ENCODE peak calls at places on chromosome 4, in five cellular contexts. One of them, this sample, is unnamed.

GRCh38 chr4:42142586-42142985 is 9.9 kb downstream of the BEND4 start:
- DNase-seq in activated CD8-positive, alpha-beta memory T cell treated with anti-CD3 and anti-CD28 coated beads for 48 hours: no peak
- DNase-seq in AG08395: no peak
- DNase-seq in occipital lobe: no peak
- DNase-seq in pulmonary artery endothelial cell: no peak
- DNase-seq in this sample: no peak

GRCh38 chr4:149709640-149710039 is 106.0 kb downstream of the IQCM start:
- DNase-seq in activated CD8-positive, alpha-beta memory T cell treated with anti-CD3 and anti-CD28 coated beads for 48 hours: no peak
- DNase-seq in occipital lobe: no peak
- DNase-seq in pulmonary artery endothelial cell: no peak
- DNase-seq in AG08395: no peak
- DNase-seq in this sample: no peak

GRCh38 chr4:77072195-77072753 is 3.5 kb downstream of the CCNI start:
- DNase-seq in occipital lobe: no peak
- DNase-seq in activated CD8-positive, alpha-beta memory T cell treated with anti-CD3 and anti-CD28 coated beads for 48 hours: no peak
- DNase-seq in AG08395: no peak
- DNase-seq in pulmonary artery endothelial cell: no peak
- DNase-seq in this sample: no peak

GRCh38 chr4:157217708-157218107 is 2.8 kb upstream of the GRIA2 start:
- DNase-seq in pulmonary artery endothelial cell: no peak
- DNase-seq in AG08395: no peak
- DNase-seq in occipital lobe: no peak
- DNase-seq in activated CD8-positive, alpha-beta memory T cell treated with anti-CD3 and anti-CD28 coated beads for 48 hours: no peak
- DNase-seq in this sample: no peak

GRCh38 chr4:147633113-147633512 is 15.9 kb downstream of the TMEM184C start:
- DNase-seq in pulmonary artery endothelial cell: no peak
- DNase-seq in AG08395: no peak
- DNase-seq in occipital lobe: no peak
- DNase-seq in activated CD8-positive, alpha-beta memory T cell treated with anti-CD3 and anti-CD28 coated beads for 48 hours: no peak
- DNase-seq in this sample: no peak

GRCh38 chr4:136637071-136637777 is 895.1 kb downstream of the PCDH18 start:
- DNase-seq in occipital lobe: no peak
- DNase-seq in activated CD8-positive, alpha-beta memory T cell treated with anti-CD3 and anti-CD28 coated beads for 48 hours: no peak
- DNase-seq in pulmonary artery endothelial cell: no peak
- DNase-seq in AG08395: no peak
- DNase-seq in this sample: no peak

GRCh38 chr4:40000711-40001110 is 23.0 kb upstream of the PDS5A start:
- DNase-seq in pulmonary artery endothelial cell: no peak
- DNase-seq in activated CD8-positive, alpha-beta memory T cell treated with anti-CD3 and anti-CD28 coated beads for 48 hours: no peak
- DNase-seq in occipital lobe: no peak
- DNase-seq in AG08395: no peak
- DNase-seq in this sample: no peak

GRCh38 chr4:120557372-120557771 is 365.2 kb downstream of the PRDM5 start:
- DNase-seq in occipital lobe: no peak
- DNase-seq in pulmonary artery endothelial cell: no peak
- DNase-seq in activated CD8-positive, alpha-beta memory T cell treated with anti-CD3 and anti-CD28 coated beads for 48 hours: no peak
- DNase-seq in AG08395: peak; percentile 2
- DNase-seq in this sample: no peak

GRCh38 chr4:99816611-99817309 is at the start of gene DAPP1:
- DNase-seq in pulmonary artery endothelial cell: no peak
- DNase-seq in occipital lobe: no peak
- DNase-seq in AG08395: no peak
- DNase-seq in activated CD8-positive, alpha-beta memory T cell treated with anti-CD3 and anti-CD28 coated beads for 48 hours: peak; percentile 47
- DNase-seq in this sample: peak; percentile 0

GRCh38 chr4:83851261-83852084 is 315.6 kb downstream of the GPAT3 start:
- DNase-seq in activated CD8-positive, alpha-beta memory T cell treated with anti-CD3 and anti-CD28 coated beads for 48 hours: no peak
- DNase-seq in occipital lobe: no peak
- DNase-seq in AG08395: peak; percentile 13
- DNase-seq in pulmonary artery endothelial cell: no peak
- DNase-seq in this sample: no peak

GRCh38 chr4:85886665-85887064 is 411.7 kb downstream of the ARHGAP24 start:
- DNase-seq in AG08395: no peak
- DNase-seq in occipital lobe: no peak
- DNase-seq in activated CD8-positive, alpha-beta memory T cell treated with anti-CD3 and anti-CD28 coated beads for 48 hours: no peak
- DNase-seq in pulmonary artery endothelial cell: no peak
- DNase-seq in this sample: no peak

GRCh38 chr4:168531305-168531704 is 34.5 kb downstream of the PALLD start:
- DNase-seq in activated CD8-positive, alpha-beta memory T cell treated with anti-CD3 and anti-CD28 coated beads for 48 hours: no peak
- DNase-seq in AG08395: no peak
- DNase-seq in pulmonary artery endothelial cell: no peak
- DNase-seq in occipital lobe: no peak
- DNase-seq in this sample: no peak

GRCh38 chr4:75849459-75849858 is 52.8 kb downstream of the PPEF2 start:
- DNase-seq in pulmonary artery endothelial cell: peak; percentile 8
- DNase-seq in activated CD8-positive, alpha-beta memory T cell treated with anti-CD3 and anti-CD28 coated beads for 48 hours: no peak
- DNase-seq in occipital lobe: no peak
- DNase-seq in AG08395: no peak
- DNase-seq in this sample: no peak

GRCh38 chr4:72569719-72570235 is 756 bp upstream of the ADAMTS3 start:
- DNase-seq in occipital lobe: peak; percentile 5
- DNase-seq in activated CD8-positive, alpha-beta memory T cell treated with anti-CD3 and anti-CD28 coated beads for 48 hours: no peak
- DNase-seq in pulmonary artery endothelial cell: no peak
- DNase-seq in AG08395: no peak
- DNase-seq in this sample: no peak

GRCh38 chr4:184536070-184536880 is 61.9 kb upstream of the IRF2 start:
- DNase-seq in activated CD8-positive, alpha-beta memory T cell treated with anti-CD3 and anti-CD28 coated beads for 48 hours: no peak
- DNase-seq in AG08395: no peak
- DNase-seq in pulmonary artery endothelial cell: no peak
- DNase-seq in occipital lobe: no peak
- DNase-seq in this sample: no peak

GRCh38 chr4:137705171-137705783 is 173.0 kb upstream of the PCDH18 start:
- DNase-seq in AG08395: peak; percentile 70
- DNase-seq in pulmonary artery endothelial cell: no peak
- DNase-seq in occipital lobe: no peak
- DNase-seq in activated CD8-positive, alpha-beta memory T cell treated with anti-CD3 and anti-CD28 coated beads for 48 hours: no peak
- DNase-seq in this sample: no peak

GRCh38 chr4:730511-730910 is 24.9 kb downstream of the PCGF3 start:
- DNase-seq in AG08395: no peak
- DNase-seq in activated CD8-positive, alpha-beta memory T cell treated with anti-CD3 and anti-CD28 coated beads for 48 hours: no peak
- DNase-seq in occipital lobe: no peak
- DNase-seq in pulmonary artery endothelial cell: no peak
- DNase-seq in this sample: no peak

GRCh38 chr4:52837716-52838558 is 24.2 kb upstream of the RASL11B start:
- DNase-seq in occipital lobe: no peak
- DNase-seq in AG08395: peak; percentile 72
- DNase-seq in activated CD8-positive, alpha-beta memory T cell treated with anti-CD3 and anti-CD28 coated beads for 48 hours: no peak
- DNase-seq in pulmonary artery endothelial cell: no peak
- DNase-seq in this sample: no peak

GRCh38 chr4:182306792-182307507 is 63.7 kb downstream of the TENM3 start:
- DNase-seq in activated CD8-positive, alpha-beta memory T cell treated with anti-CD3 and anti-CD28 coated beads for 48 hours: no peak
- DNase-seq in occipital lobe: no peak
- DNase-seq in AG08395: no peak
- DNase-seq in pulmonary artery endothelial cell: no peak
- DNase-seq in this sample: no peak

GRCh38 chr4:176611351-176611750 is 181.4 kb downstream of the VEGFC start:
- DNase-seq in occipital lobe: no peak
- DNase-seq in pulmonary artery endothelial cell: no peak
- DNase-seq in activated CD8-positive, alpha-beta memory T cell treated with anti-CD3 and anti-CD28 coated beads for 48 hours: no peak
- DNase-seq in AG08395: no peak
- DNase-seq in this sample: no peak

GRCh38 chr4:145784036-145784435 is 104.1 kb downstream of the C4orf51 start:
- DNase-seq in AG08395: no peak
- DNase-seq in pulmonary artery endothelial cell: no peak
- DNase-seq in occipital lobe: no peak
- DNase-seq in activated CD8-positive, alpha-beta memory T cell treated with anti-CD3 and anti-CD28 coated beads for 48 hours: no peak
- DNase-seq in this sample: no peak

GRCh38 chr4:5050520-5050955 is 742 bp upstream of the STK32B start:
- DNase-seq in pulmonary artery endothelial cell: peak; percentile 55
- DNase-seq in occipital lobe: peak; percentile 37
- DNase-seq in activated CD8-positive, alpha-beta memory T cell treated with anti-CD3 and anti-CD28 coated beads for 48 hours: no peak
- DNase-seq in AG08395: peak; percentile 91
- DNase-seq in this sample: peak; percentile 8